ENCODE peak calls at places on chromosomes 12 and 14, in six cellular contexts. J is left ventricle myocardium inferior; T is ovary; Z is CD8-positive, alpha-beta T cell; E is mucosa of descending colon; S is BE2C. O is an unnamed sample. For H3K36me3, the result is how much of the 10 kb centered on the place peaks cover.

GRCh38 chr12:130017571-130018449 is 114.0 kb upstream of the TMEM132D start:
- DNase-seq in S (no peak), E (no peak), J (no peak), Z (no peak), T (no peak), O (no peak)

GRCh38 chr12:49567302-49567610 is 686 bp downstream of the MCRS1 start:
- DNase-seq in T (no peak), J (no peak), Z (no peak), S (no peak), E (no peak), O (no peak)

GRCh38 chr12:102631274-102631673 is 150.9 kb upstream of the IGF1 start:
- DNase-seq in J (no peak), T (no peak), S (no peak), E (no peak), Z (no peak), O (no peak)

GRCh38 chr12:127381681-127382080 is 885.3 kb upstream of the TMEM132C start:
- DNase-seq in S (no peak), T (no peak), J (no peak), E (no peak), Z (no peak), O (no peak)

GRCh38 chr12:55712154-55712553 is 3.7 kb upstream of the BLOC1S1 start:
- DNase-seq in Z (no peak), T (no peak), S (no peak), J (peak), E (no peak), O (no peak)

GRCh38 chr14:94342334-94342934 is 19.3 kb upstream of the SERPINA6 start:
- DNase-seq in T (peak), J (peak), S (no peak), E (peak), Z (no peak), O (peak)

GRCh38 chr12:94240171-94240570 is 91.8 kb downstream of the PLXNC1 start:
- DNase-seq in S (no peak), T (no peak), J (no peak), Z (no peak), E (no peak), O (no peak)

GRCh38 chr12:47741340-47741703 is 16.0 kb upstream of the ENDOU start:
- DNase-seq in T (peak), Z (peak), J (peak), E (peak), S (peak), O (peak)

GRCh38 chr14:31411218-31411727 is 9.1 kb downstream of the HEATR5A start:
- DNase-seq in J (no peak), T (no peak), E (no peak), S (no peak), Z (no peak), O (no peak)

GRCh38 chr12:101793401-101793800 is 37.4 kb downstream of the GNPTAB start:
- DNase-seq in Z (no peak), S (no peak), J (no peak), E (no peak), T (no peak), O (no peak)

GRCh38 chr14:62667515-62667914 is 377.7 kb downstream of the KCNH5 start:
- DNase-seq in J (no peak), T (no peak), E (no peak), Z (no peak), S (no peak), O (no peak)

GRCh38 chr12:63802012-63802608 is 22.4 kb downstream of the RXYLT1 start:
- DNase-seq in E (no peak), J (no peak), T (no peak), Z (no peak), S (no peak), O (no peak)

GRCh38 chr12:126588586-126589249 is 1523.5 kb downstream of the AACS start:
- DNase-seq in E (no peak), S (no peak), T (no peak), Z (no peak), J (no peak), O (no peak)

GRCh38 chr14:66284346-66284745 is 201.8 kb upstream of the CCDC196 start:
- DNase-seq in T (no peak), E (no peak), Z (no peak), J (no peak), S (no peak), O (no peak)

GRCh38 chr12:71456316-71456715 is 16.7 kb downstream of the LGR5 start:
- DNase-seq in S (no peak), E (no peak), J (no peak), Z (no peak), T (no peak), O (no peak)

GRCh38 chr14:65072256-65072655 is 30.1 kb downstream of the MAX start:
- DNase-seq in J (no peak), Z (no peak), E (no peak), S (no peak), T (no peak), O (no peak)

GRCh38 chr12:124874988-124875802 is 11.5 kb upstream of the SCARB1 start:
- DNase-seq in E (no peak), T (no peak), S (no peak), J (no peak), Z (no peak), O (no peak)

GRCh38 chr12:69405466-69405865 is 45.9 kb downstream of the YEATS4 start:
- DNase-seq in E (no peak), Z (no peak), J (no peak), S (peak), T (peak), O (no peak)

GRCh38 chr12:12645485-12645884 is 33.8 kb downstream of the CREBL2 start:
- DNase-seq in T (no peak), E (no peak), S (peak), Z (peak), J (no peak), O (no peak)

GRCh38 chr12:57583008-57583831 is 7.8 kb upstream of the PIP4K2C start:
- DNase-seq in S (peak), J (no peak), Z (peak), T (peak), E (no peak), O (no peak)

GRCh38 chr12:26017484-26018211 is 59.2 kb downstream of the RASSF8 start:
- DNase-seq in S (peak), T (no peak), J (no peak), Z (no peak), E (no peak), O (no peak)

GRCh38 chr12:49892084-49892731 is 11.5 kb downstream of the FAIM2 start:
- DNase-seq in S (no peak), E (no peak), J (no peak), T (no peak), Z (no peak), O (peak)

GRCh38 chr12:89950421-89950820 is 241.8 kb upstream of the ATP2B1 start:
- DNase-seq in J (no peak), S (no peak), E (no peak), Z (no peak), T (no peak), O (no peak)

GRCh38 chr14:62691613-62692489 is 353.4 kb downstream of the KCNH5 start:
- DNase-seq in S (no peak), J (no peak), E (no peak), Z (no peak), T (no peak), O (no peak)

GRCh38 chr14:53493895-53494294 is 340.8 kb upstream of the DDHD1 start:
- DNase-seq in J (no peak), E (no peak), T (no peak), Z (no peak), S (no peak), O (no peak)

GRCh38 chr12:452667-453210 is 7.0 kb upstream of the B4GALNT3 start:
- DNase-seq in Z (peak), T (no peak), S (peak), J (no peak), E (peak), O (no peak)

GRCh38 chr12:92735131-92735721 is 32.4 kb downstream of the PLEKHG7 start:
- DNase-seq in Z (no peak), J (no peak), E (no peak), S (no peak), T (no peak), O (no peak)

GRCh38 chr14:34344318-34344717 is 117.7 kb downstream of the SPTSSA start:
- DNase-seq in Z (no peak), S (no peak), E (no peak), J (no peak), T (no peak), O (no peak)

GRCh38 chr12:4286228-4286627 is 12.7 kb downstream of the CCND2 start:
- DNase-seq in J (no peak), Z (no peak), E (no peak), S (no peak), T (no peak), O (no peak)

GRCh38 chr12:65685514-65685913 is 138.8 kb upstream of the HMGA2 start:
- DNase-seq in E (no peak), T (no peak), Z (no peak), J (no peak), S (no peak), O (no peak)
- TF ChIP-seq CTCF in E (peak), T (no peak), Z (no peak), J (peak), S (peak), O (peak)

DNA sequence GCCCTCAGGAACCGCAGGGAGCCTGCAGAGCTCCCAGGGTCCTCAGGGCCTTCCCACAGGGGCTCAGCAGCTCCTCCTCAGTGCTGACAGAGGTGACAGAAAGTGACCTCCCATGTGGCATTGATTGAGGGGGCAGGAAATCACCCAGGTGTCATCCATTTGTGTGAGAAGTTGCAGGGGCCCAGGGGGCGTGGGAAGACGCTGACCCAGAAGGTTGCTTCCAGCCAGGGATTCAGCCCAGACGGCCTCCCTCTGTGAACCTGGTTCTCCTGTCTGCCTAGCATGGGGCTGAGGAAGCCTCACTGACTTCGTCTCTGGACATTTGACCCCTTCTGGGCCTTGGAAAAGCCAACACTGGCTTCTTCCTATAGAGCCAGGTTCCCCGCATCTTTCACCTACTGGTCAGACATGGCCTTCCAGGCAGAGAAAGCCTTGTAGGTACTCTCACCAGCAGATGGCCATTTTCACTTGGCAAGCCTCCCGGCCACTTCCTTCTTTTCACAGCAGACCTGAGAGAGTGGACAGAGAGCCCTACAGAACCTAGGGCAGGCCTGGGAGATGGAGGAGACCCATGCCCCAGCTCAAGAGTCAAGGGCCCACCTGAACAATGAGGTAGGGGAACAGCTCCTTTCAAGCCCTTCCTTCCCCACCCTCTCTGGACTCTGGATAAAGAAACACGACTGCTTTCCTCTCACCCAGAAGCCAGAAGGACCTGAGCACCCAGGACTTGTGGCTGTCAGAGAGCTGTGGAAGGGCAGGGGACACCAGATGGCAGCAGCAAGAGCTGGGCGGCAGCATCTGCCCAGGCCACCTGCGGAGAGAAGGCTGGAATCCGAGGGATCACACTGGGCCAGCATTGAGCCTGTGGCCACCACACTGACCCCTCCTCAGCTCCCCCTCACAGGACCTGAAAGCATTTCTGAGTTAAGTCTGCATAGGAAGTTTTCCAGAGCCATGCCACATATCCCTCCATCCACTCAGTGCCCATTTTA is 377.8 kb downstream of the DPF3 start:
- DNase-seq in J (no peak), T (no peak), E (no peak), Z (no peak), S (no peak), O (no peak)
- H3K4me3 ChIP-seq in J (no peak), T (no peak), E (no peak), Z (no peak), S (no peak), O (no peak)

DNA sequence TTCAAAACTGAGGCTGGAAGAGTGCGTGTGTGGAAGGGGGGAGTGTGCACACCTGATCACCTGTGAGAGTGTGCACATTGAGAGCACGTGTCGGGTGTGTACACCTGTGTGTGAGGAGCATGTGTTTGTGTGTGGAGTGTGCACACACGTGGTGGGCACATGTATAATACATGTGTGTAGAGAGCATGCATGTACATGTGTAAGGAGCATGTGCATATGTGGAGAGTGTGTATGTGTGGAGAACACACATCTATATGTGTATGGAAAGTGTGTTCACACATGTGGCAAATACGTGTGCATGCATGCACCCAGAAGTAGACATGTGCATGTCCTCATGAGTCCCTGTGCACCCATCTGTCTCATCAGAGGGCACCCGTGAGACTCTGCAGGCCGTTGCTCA is 63.1 kb upstream of the GPR68 start:
- DNase-seq in T (no peak), J (no peak), S (no peak), E (no peak), Z (no peak), O (no peak)
- H3K36me3 ChIP-seq in T (under half), J (under half), S (under half), E (under half), Z (half or more), O (under half)

GRCh38 chr12:10151621-10152020 is 20.3 kb downstream of the OLR1 start:
- DNase-seq in T (no peak), S (no peak), E (no peak), Z (no peak), J (no peak), O (no peak)
- TF ChIP-seq CTCF in T (no peak), S (no peak), E (no peak), Z (no peak), J (no peak), O (no peak)

GRCh38 chr14:92846162-92846897 is 52.2 kb downstream of the GOLGA5 start:
- DNase-seq in T (no peak), E (no peak), Z (no peak), J (no peak), S (no peak), O (no peak)
- H3K4me3 ChIP-seq in T (no peak), E (no peak), Z (no peak), J (no peak), S (no peak), O (no peak)

GRCh38 chr14:21252149-21252548 is 17.1 kb downstream of the HNRNPC start:
- DNase-seq in E (no peak), Z (no peak), T (no peak), J (no peak), S (no peak), O (no peak)
- H3K36me3 ChIP-seq in E (under half), Z (under half), T (under half), J (half or more), S (half or more), O (under half)